ENCODE peak calls at places on chromosomes 12 and 14, in five cellular contexts. One of them, this sample, is unnamed.

GRCh38 chr12:132094269-132094891 is 49.7 kb downstream of the DDX51 start:
- DNase-seq in D721Med: no peak
- DNase-seq in lower leg skin: peak
- DNase-seq in Calu3: no peak
- DNase-seq in left ventricle myocardium inferior: no peak
- DNase-seq in this sample: no peak

GRCh38 chr12:111886662-111887545 is 44.9 kb downstream of the MAPKAPK5 start:
- DNase-seq in D721Med: no peak
- DNase-seq in lower leg skin: no peak
- DNase-seq in Calu3: no peak
- DNase-seq in left ventricle myocardium inferior: no peak
- DNase-seq in this sample: no peak

GRCh38 chr14:51304956-51305355 is 64.9 kb downstream of the TMX1 start:
- DNase-seq in D721Med: no peak
- DNase-seq in lower leg skin: no peak
- DNase-seq in Calu3: no peak
- DNase-seq in left ventricle myocardium inferior: no peak
- DNase-seq in this sample: no peak

GRCh38 chr12:88575361-88575959 is 4.8 kb downstream of the KITLG start:
- DNase-seq in D721Med: no peak
- DNase-seq in lower leg skin: no peak
- DNase-seq in Calu3: no peak
- DNase-seq in left ventricle myocardium inferior: no peak
- DNase-seq in this sample: no peak

GRCh38 chr12:48024735-48025134 is 20.5 kb upstream of the COL2A1 start:
- DNase-seq in D721Med: no peak
- DNase-seq in lower leg skin: peak
- DNase-seq in Calu3: no peak
- DNase-seq in left ventricle myocardium inferior: no peak
- DNase-seq in this sample: no peak

GRCh38 chr14:54278087-54278486 is 118.7 kb upstream of the CDKN3 start:
- DNase-seq in D721Med: no peak
- DNase-seq in lower leg skin: no peak
- DNase-seq in Calu3: no peak
- DNase-seq in left ventricle myocardium inferior: no peak
- DNase-seq in this sample: no peak

GRCh38 chr12:752673-753400 is 458 bp downstream of the WNK1 start:
- DNase-seq in D721Med: no peak
- DNase-seq in lower leg skin: peak
- DNase-seq in Calu3: peak
- DNase-seq in left ventricle myocardium inferior: peak
- DNase-seq in this sample: peak

GRCh38 chr12:28331130-28331529 is 140.9 kb downstream of the CCDC91 start:
- DNase-seq in D721Med: no peak
- DNase-seq in lower leg skin: no peak
- DNase-seq in Calu3: no peak
- DNase-seq in left ventricle myocardium inferior: no peak
- DNase-seq in this sample: no peak

GRCh38 chr14:96176811-96177211 is 27.8 kb upstream of the BDKRB2 start:
- DNase-seq in D721Med: no peak
- DNase-seq in lower leg skin: no peak
- DNase-seq in Calu3: no peak
- DNase-seq in left ventricle myocardium inferior: peak
- DNase-seq in this sample: no peak

GRCh38 chr14:34220921-34221320 is 241.1 kb downstream of the SPTSSA start:
- DNase-seq in D721Med: no peak
- DNase-seq in lower leg skin: no peak
- DNase-seq in Calu3: no peak
- DNase-seq in left ventricle myocardium inferior: no peak
- DNase-seq in this sample: no peak

GRCh38 chr12:6321905-6322304 is 11.4 kb downstream of the PLEKHG6 start:
- DNase-seq in D721Med: no peak
- DNase-seq in lower leg skin: no peak
- DNase-seq in Calu3: no peak
- DNase-seq in left ventricle myocardium inferior: no peak
- DNase-seq in this sample: no peak

GRCh38 chr14:61476737-61477410 is 155.5 kb downstream of the PRKCH start:
- DNase-seq in D721Med: no peak
- DNase-seq in lower leg skin: peak
- DNase-seq in Calu3: peak
- DNase-seq in left ventricle myocardium inferior: no peak
- DNase-seq in this sample: peak

GRCh38 chr12:18643673-18644072 is 94.1 kb downstream of the PLCZ1 start:
- DNase-seq in D721Med: no peak
- DNase-seq in lower leg skin: no peak
- DNase-seq in Calu3: no peak
- DNase-seq in left ventricle myocardium inferior: no peak
- DNase-seq in this sample: no peak

GRCh38 chr12:12265035-12265434 is 1.8 kb downstream of the LRP6 start:
- DNase-seq in D721Med: no peak
- DNase-seq in lower leg skin: no peak
- DNase-seq in Calu3: no peak
- DNase-seq in left ventricle myocardium inferior: no peak
- DNase-seq in this sample: no peak

GRCh38 chr12:12265571-12266388 is 1.1 kb downstream of the LRP6 start:
- DNase-seq in D721Med: no peak
- DNase-seq in lower leg skin: no peak
- DNase-seq in Calu3: no peak
- DNase-seq in left ventricle myocardium inferior: no peak
- DNase-seq in this sample: no peak

GRCh38 chr12:12267801-12268200 is 957 bp upstream of the LRP6 start:
- DNase-seq in D721Med: no peak
- DNase-seq in lower leg skin: no peak
- DNase-seq in Calu3: no peak
- DNase-seq in left ventricle myocardium inferior: no peak
- DNase-seq in this sample: no peak

GRCh38 chr12:12266389-12266872 is 413 bp downstream of the LRP6 start:
- DNase-seq in D721Med: no peak
- DNase-seq in lower leg skin: peak
- DNase-seq in Calu3: no peak
- DNase-seq in left ventricle myocardium inferior: peak
- DNase-seq in this sample: no peak

GRCh38 chr12:12266873-12267634 is at the start of gene LRP6:
- DNase-seq in D721Med: peak
- DNase-seq in lower leg skin: peak
- DNase-seq in Calu3: peak
- DNase-seq in left ventricle myocardium inferior: peak
- DNase-seq in this sample: peak
- TF ChIP-seq CTCF in D721Med: no peak
- TF ChIP-seq CTCF in lower leg skin: no peak
- TF ChIP-seq CTCF in Calu3: peak
- TF ChIP-seq CTCF in left ventricle myocardium inferior: peak
- TF ChIP-seq CTCF in this sample: no peak

DNA sequence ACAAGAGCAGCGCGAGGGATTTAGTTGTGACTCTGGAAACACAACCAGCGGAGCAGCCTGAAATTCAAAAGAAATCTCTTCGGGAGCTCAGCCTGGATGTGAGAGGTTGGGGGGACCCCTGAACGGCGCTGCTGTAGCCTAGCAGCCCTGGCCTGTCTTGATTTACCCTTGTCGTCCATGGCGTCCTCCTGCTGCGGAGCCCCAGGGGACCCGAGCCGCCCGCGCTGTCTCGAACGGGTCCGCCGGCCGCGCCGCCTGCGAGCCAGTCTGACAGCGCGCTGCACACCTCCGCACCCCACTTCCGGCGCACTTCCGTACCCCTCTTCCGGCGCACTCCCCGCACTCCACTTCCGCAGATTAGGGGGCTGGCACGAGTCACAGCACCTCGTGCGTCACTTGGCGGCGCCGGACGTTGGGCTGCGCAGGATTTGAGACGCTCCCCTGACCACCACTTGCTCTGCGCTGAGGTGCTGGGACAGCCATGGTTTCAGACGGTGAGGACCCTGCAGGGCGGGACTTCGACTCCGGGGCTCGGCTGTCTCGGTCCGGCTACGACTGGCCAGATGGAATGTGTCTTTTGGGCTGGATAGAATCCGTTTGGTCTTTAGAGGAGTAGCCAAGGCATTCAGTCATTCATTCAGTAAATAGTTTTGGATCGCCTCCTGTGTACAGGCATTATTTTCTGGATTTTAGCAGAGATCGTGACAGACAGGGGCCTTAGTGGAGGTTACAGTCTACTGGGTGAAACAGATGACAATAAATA is at the start of the genes EIF2B1 and GTF2H3:
- DNase-seq in D721Med: peak
- DNase-seq in lower leg skin: peak
- DNase-seq in Calu3: peak
- DNase-seq in left ventricle myocardium inferior: peak
- DNase-seq in this sample: peak
- TF ChIP-seq CTCF in D721Med: no peak
- TF ChIP-seq CTCF in lower leg skin: no peak
- TF ChIP-seq CTCF in Calu3: no peak
- TF ChIP-seq CTCF in left ventricle myocardium inferior: no peak
- TF ChIP-seq CTCF in this sample: no peak

DNA sequence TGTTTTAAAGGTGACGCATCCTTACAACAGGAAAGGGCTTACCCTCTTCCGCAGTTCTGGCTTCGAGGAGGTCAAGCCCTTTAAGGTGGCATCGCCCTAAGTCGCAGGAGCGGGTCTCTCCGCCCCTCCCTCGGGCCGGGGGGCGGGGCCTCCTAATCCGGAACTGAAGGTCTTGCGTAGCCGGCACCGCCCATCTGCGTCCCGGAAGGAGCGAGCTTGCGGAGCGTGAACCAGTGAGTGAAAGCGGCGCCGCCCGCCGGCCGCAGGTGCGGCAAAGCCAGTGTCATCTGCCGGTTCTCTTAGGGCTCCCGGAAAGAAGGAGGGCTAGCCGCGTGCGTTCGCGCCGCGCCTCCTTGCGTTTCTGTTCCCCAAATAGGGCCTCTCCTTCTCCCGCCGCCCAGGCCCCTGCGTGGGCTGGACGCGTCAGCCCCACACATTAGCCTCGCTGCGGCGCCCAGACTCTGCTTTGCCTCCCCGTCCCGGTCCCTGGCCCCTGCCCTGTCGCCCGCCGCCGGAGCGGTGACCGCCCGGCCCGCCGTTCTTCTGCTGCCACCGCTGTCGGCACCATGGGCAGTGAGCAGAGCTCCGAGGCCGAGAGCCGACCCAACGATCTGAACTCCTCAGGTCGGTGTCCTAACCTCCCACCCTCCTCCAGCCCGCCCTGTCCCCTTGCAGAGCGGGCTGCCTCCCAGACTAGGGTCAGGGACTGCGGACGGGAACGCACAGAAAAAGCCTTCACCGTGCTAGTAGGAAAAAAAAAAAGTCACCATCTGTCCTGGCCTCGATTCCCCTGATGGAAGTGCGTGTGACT is at the start of gene BORCS5:
- DNase-seq in D721Med: peak
- DNase-seq in lower leg skin: peak
- DNase-seq in Calu3: peak
- DNase-seq in left ventricle myocardium inferior: peak
- DNase-seq in this sample: peak
- TF ChIP-seq CTCF in D721Med: peak
- TF ChIP-seq CTCF in lower leg skin: no peak
- TF ChIP-seq CTCF in Calu3: no peak
- TF ChIP-seq CTCF in left ventricle myocardium inferior: peak
- TF ChIP-seq CTCF in this sample: no peak

GRCh38 chr12:57797938-57798337 is 15.4 kb downstream of the TSFM start:
- DNase-seq in D721Med: no peak
- DNase-seq in lower leg skin: no peak
- DNase-seq in Calu3: no peak
- DNase-seq in left ventricle myocardium inferior: no peak
- DNase-seq in this sample: no peak

GRCh38 chr12:57802607-57803006 is 15.9 kb downstream of the AVIL start:
- DNase-seq in D721Med: no peak
- DNase-seq in lower leg skin: no peak
- DNase-seq in Calu3: no peak
- DNase-seq in left ventricle myocardium inferior: no peak
- DNase-seq in this sample: no peak

GRCh38 chr12:57796996-57797395 is 14.4 kb downstream of the TSFM start:
- DNase-seq in D721Med: no peak
- DNase-seq in lower leg skin: no peak
- DNase-seq in Calu3: no peak
- DNase-seq in left ventricle myocardium inferior: no peak
- DNase-seq in this sample: no peak

GRCh38 chr12:57803317-57803893 is 15.1 kb downstream of the AVIL start:
- DNase-seq in D721Med: no peak
- DNase-seq in lower leg skin: no peak
- DNase-seq in Calu3: peak
- DNase-seq in left ventricle myocardium inferior: peak
- DNase-seq in this sample: no peak

DNA sequence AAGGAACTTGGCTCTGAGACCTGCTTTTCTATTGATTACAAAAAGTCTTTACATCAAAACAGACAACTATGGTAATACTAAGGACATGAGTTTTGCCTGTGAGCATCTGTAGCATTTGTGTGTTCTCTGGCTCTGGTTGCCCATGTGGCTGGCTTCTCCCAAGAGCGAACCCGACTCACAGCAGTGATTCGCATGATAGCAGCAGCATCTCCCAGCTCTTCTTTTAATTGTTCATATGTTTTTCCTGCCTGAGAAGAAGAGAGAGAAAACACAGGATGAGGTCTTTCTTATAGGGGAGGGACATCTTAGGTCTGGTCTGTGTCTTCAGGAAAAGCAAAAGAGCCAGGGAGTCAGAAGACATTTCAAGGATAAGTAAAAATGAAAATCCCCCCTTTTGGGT is 17.6 kb downstream of the AVIL start:
- DNase-seq in D721Med: no peak
- DNase-seq in lower leg skin: no peak
- DNase-seq in Calu3: no peak
- DNase-seq in left ventricle myocardium inferior: no peak
- DNase-seq in this sample: no peak
- TF ChIP-seq CTCF in D721Med: no peak
- TF ChIP-seq CTCF in lower leg skin: no peak
- TF ChIP-seq CTCF in Calu3: no peak
- TF ChIP-seq CTCF in left ventricle myocardium inferior: no peak
- TF ChIP-seq CTCF in this sample: no peak

DNA sequence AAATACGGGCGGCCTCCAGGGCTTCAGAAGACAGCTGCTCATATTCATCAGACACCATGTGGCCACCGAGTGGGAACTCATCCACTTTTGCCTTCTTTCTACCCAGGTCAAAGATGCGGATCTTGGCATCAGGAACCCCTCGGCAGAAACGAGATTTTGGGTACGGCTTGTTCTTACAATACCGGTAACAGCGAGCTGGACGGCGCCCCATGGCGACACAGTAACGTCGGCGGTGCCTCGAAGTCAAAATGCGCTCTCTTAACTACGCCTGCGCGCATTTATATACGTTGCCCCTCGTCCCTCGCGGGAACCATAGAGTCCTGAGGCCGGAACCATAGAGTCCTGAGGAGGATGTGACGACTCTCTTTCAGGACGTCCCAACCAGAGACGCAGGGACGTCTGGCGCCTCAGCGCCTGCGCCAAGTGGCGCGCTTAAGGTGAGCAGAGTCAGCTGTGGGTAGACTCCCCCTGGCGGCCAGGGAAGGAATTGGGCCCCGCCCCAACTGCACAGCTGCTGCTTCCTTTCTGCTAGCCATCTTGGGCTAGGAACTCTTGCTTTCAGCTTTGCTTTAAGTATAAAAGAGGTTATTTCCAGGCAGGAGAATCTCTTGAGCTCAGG is at the start of gene RPL10L:
- DNase-seq in D721Med: no peak
- DNase-seq in lower leg skin: no peak
- DNase-seq in Calu3: no peak
- DNase-seq in left ventricle myocardium inferior: no peak
- DNase-seq in this sample: no peak
- TF ChIP-seq CTCF in D721Med: no peak
- TF ChIP-seq CTCF in lower leg skin: no peak
- TF ChIP-seq CTCF in Calu3: no peak
- TF ChIP-seq CTCF in left ventricle myocardium inferior: no peak
- TF ChIP-seq CTCF in this sample: no peak

This sample was measured in tibial artery.